ENCODE peak calls at places on chromosomes 3 and 15, in five cellular contexts. One of them, this sample, is unnamed.

GRCh38 chr15:29736745-29737023 is 85.6 kb downstream of the TJP1 start:
- DNase-seq in MM.1S: no peak
- DNase-seq in HCT116: peak
- DNase-seq in PC-3: peak
- DNase-seq in neural progenitor cell: no peak
- DNase-seq in this sample: peak

GRCh38 chr3:128324911-128325592 is 141.6 kb downstream of the DNAJB8 start:
- DNase-seq in MM.1S: no peak
- DNase-seq in PC-3: no peak
- DNase-seq in neural progenitor cell: no peak
- DNase-seq in HCT116: no peak
- DNase-seq in this sample: no peak

GRCh38 chr15:73699249-73700040 is 15.3 kb downstream of the CD276 start:
- DNase-seq in MM.1S: no peak
- DNase-seq in HCT116: no peak
- DNase-seq in PC-3: no peak
- DNase-seq in neural progenitor cell: no peak
- DNase-seq in this sample: no peak

GRCh38 chr3:149340310-149340933 is 7.0 kb upstream of the TM4SF18 start:
- DNase-seq in MM.1S: no peak
- DNase-seq in HCT116: no peak
- DNase-seq in neural progenitor cell: no peak
- DNase-seq in PC-3: peak
- DNase-seq in this sample: peak

GRCh38 chr15:101597360-101597928 is 54.7 kb downstream of the TM2D3 start:
- DNase-seq in neural progenitor cell: no peak
- DNase-seq in PC-3: no peak
- DNase-seq in HCT116: no peak
- DNase-seq in MM.1S: no peak
- DNase-seq in this sample: no peak

GRCh38 chr15:90530250-90531051 is 728 bp downstream of the CRTC3 start:
- DNase-seq in MM.1S: peak
- DNase-seq in HCT116: no peak
- DNase-seq in neural progenitor cell: peak
- DNase-seq in PC-3: peak
- DNase-seq in this sample: peak

GRCh38 chr3:66441124-66441523 is 59.7 kb downstream of the LRIG1 start:
- DNase-seq in HCT116: no peak
- DNase-seq in neural progenitor cell: no peak
- DNase-seq in MM.1S: no peak
- DNase-seq in PC-3: peak
- DNase-seq in this sample: peak

GRCh38 chr3:99351097-99351496 is 287.3 kb upstream of the COL8A1 start:
- DNase-seq in PC-3: no peak
- DNase-seq in HCT116: no peak
- DNase-seq in neural progenitor cell: no peak
- DNase-seq in MM.1S: no peak
- DNase-seq in this sample: no peak

GRCh38 chr3:172461530-172462138 is 13.4 kb upstream of the GHSR start:
- DNase-seq in HCT116: no peak
- DNase-seq in MM.1S: peak
- DNase-seq in neural progenitor cell: peak
- DNase-seq in PC-3: peak
- DNase-seq in this sample: peak

GRCh38 chr3:197183582-197183981 is 114.8 kb downstream of the DLG1 start:
- DNase-seq in neural progenitor cell: peak
- DNase-seq in HCT116: no peak
- DNase-seq in MM.1S: no peak
- DNase-seq in PC-3: no peak
- DNase-seq in this sample: no peak

GRCh38 chr3:138186216-138186615 is 885 bp upstream of the ARMC8 start:
- DNase-seq in neural progenitor cell: peak
- DNase-seq in MM.1S: no peak
- DNase-seq in HCT116: peak
- DNase-seq in PC-3: peak
- DNase-seq in this sample: no peak

GRCh38 chr15:41746802-41747201 is 27.5 kb upstream of the MAPKBP1 start:
- DNase-seq in PC-3: peak
- DNase-seq in HCT116: no peak
- DNase-seq in neural progenitor cell: no peak
- DNase-seq in MM.1S: no peak
- DNase-seq in this sample: peak

GRCh38 chr3:32175607-32176197 is 62.8 kb upstream of the CMTM8 start:
- DNase-seq in PC-3: peak
- DNase-seq in MM.1S: peak
- DNase-seq in neural progenitor cell: peak
- DNase-seq in HCT116: peak
- DNase-seq in this sample: peak

GRCh38 chr15:71698752-71699151 is 111.6 kb upstream of the NR2E3 start:
- DNase-seq in PC-3: no peak
- DNase-seq in MM.1S: no peak
- DNase-seq in HCT116: no peak
- DNase-seq in neural progenitor cell: no peak
- DNase-seq in this sample: no peak

GRCh38 chr3:181720281-181720680 is 8.6 kb downstream of the SOX2 start:
- DNase-seq in MM.1S: no peak
- DNase-seq in HCT116: no peak
- DNase-seq in neural progenitor cell: no peak
- DNase-seq in PC-3: no peak
- DNase-seq in this sample: no peak
- TF ChIP-seq EZH2 in MM.1S: no peak
- TF ChIP-seq EZH2 in HCT116: no peak
- TF ChIP-seq EZH2 in neural progenitor cell: no peak
- TF ChIP-seq EZH2 in PC-3: no peak
- TF ChIP-seq EZH2 in this sample: no peak

DNA sequence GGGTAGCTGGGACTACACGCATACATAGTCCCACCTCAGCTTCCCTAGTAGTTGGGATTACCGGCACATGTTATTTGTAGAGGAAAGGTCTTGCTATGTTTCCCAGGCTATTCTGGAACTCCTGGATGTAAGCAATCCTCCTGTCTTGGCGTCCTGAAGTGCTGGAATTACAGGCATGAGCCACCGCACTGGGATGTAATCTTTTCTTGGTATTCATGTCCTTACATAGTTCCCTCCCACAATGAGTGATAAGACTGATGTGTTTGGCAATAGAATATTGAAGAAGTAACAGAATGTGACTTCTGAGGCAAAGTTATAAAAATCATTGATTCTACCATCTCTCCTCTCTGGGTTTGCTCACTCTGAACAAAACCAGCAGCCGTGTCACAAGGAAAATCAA is 22.7 kb upstream of the ALCAM start:
- DNase-seq in neural progenitor cell: no peak
- DNase-seq in MM.1S: no peak
- DNase-seq in PC-3: no peak
- DNase-seq in HCT116: no peak
- DNase-seq in this sample: no peak
- H3K9ac ChIP-seq in neural progenitor cell: no peak
- H3K9ac ChIP-seq in MM.1S: no peak
- H3K9ac ChIP-seq in PC-3: no peak
- H3K9ac ChIP-seq in HCT116: no peak
- H3K9ac ChIP-seq in this sample: no peak

GRCh38 chr3:12158387-12159226 is at the start of gene TIMP4:
- DNase-seq in HCT116: no peak
- DNase-seq in PC-3: peak
- DNase-seq in MM.1S: no peak
- DNase-seq in neural progenitor cell: peak
- DNase-seq in this sample: peak

GRCh38 chr3:12154151-12154550 is 4.6 kb downstream of the TIMP4 start:
- DNase-seq in HCT116: no peak
- DNase-seq in MM.1S: no peak
- DNase-seq in neural progenitor cell: no peak
- DNase-seq in PC-3: no peak
- DNase-seq in this sample: peak

GRCh38 chr3:12157026-12157425 is 1.7 kb downstream of the TIMP4 start:
- DNase-seq in PC-3: no peak
- DNase-seq in neural progenitor cell: no peak
- DNase-seq in MM.1S: no peak
- DNase-seq in HCT116: no peak
- DNase-seq in this sample: no peak

GRCh38 chr3:12155264-12155663 is 3.4 kb downstream of the TIMP4 start:
- DNase-seq in MM.1S: no peak
- DNase-seq in PC-3: no peak
- DNase-seq in HCT116: no peak
- DNase-seq in neural progenitor cell: no peak
- DNase-seq in this sample: no peak

DNA sequence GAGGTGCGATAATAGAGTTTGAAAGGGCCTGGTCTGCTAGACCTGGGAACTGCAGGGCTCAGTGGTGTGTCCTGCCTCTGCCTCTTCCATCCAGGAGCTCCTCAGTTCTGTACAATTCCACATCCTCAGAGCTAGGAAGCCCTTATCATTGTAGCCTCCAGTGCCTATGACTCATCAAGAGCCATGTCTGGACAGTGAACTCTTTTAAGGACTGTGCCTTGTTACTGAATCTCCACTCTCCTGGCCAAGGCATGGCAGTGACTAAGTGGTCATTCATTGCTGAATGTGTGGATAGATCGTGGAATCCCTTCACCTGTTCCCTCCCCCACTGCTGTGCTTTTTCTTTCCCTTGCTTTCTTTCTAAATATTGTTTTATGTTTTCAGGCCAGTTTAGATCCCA is 2.9 kb downstream of the TIMP4 start:
- DNase-seq in HCT116: peak
- DNase-seq in PC-3: peak
- DNase-seq in MM.1S: no peak
- DNase-seq in neural progenitor cell: no peak
- DNase-seq in this sample: peak
- TF ChIP-seq EZH2phosphoT487 in HCT116: no peak
- TF ChIP-seq EZH2phosphoT487 in PC-3: no peak
- TF ChIP-seq EZH2phosphoT487 in MM.1S: no peak
- TF ChIP-seq EZH2phosphoT487 in neural progenitor cell: no peak
- TF ChIP-seq EZH2phosphoT487 in this sample: no peak

GRCh38 chr3:54121404-54122045 is 827 bp upstream of the CACNA2D3 start:
- DNase-seq in neural progenitor cell: peak
- DNase-seq in PC-3: no peak
- DNase-seq in MM.1S: no peak
- DNase-seq in HCT116: no peak
- DNase-seq in this sample: no peak
- TF ChIP-seq EZH2 in neural progenitor cell: peak
- TF ChIP-seq EZH2 in PC-3: no peak
- TF ChIP-seq EZH2 in MM.1S: no peak
- TF ChIP-seq EZH2 in HCT116: no peak
- TF ChIP-seq EZH2 in this sample: no peak

GRCh38 chr15:67110400-67110799 is 45.0 kb downstream of the SMAD3 start:
- DNase-seq in neural progenitor cell: no peak
- DNase-seq in PC-3: no peak
- DNase-seq in HCT116: no peak
- DNase-seq in MM.1S: no peak
- DNase-seq in this sample: no peak

GRCh38 chr15:67109141-67110034 is 44.0 kb downstream of the SMAD3 start:
- DNase-seq in PC-3: no peak
- DNase-seq in neural progenitor cell: no peak
- DNase-seq in MM.1S: no peak
- DNase-seq in HCT116: no peak
- DNase-seq in this sample: peak

GRCh38 chr15:67107014-67107812 is 41.8 kb downstream of the SMAD3 start:
- DNase-seq in PC-3: peak
- DNase-seq in HCT116: peak
- DNase-seq in MM.1S: no peak
- DNase-seq in neural progenitor cell: no peak
- DNase-seq in this sample: peak

GRCh38 chr15:67106764-67107013 is 41.3 kb downstream of the SMAD3 start:
- DNase-seq in HCT116: no peak
- DNase-seq in neural progenitor cell: no peak
- DNase-seq in PC-3: no peak
- DNase-seq in MM.1S: no peak
- DNase-seq in this sample: no peak

GRCh38 chr15:67108122-67108871 is 42.9 kb downstream of the SMAD3 start:
- DNase-seq in HCT116: no peak
- DNase-seq in PC-3: no peak
- DNase-seq in MM.1S: no peak
- DNase-seq in neural progenitor cell: no peak
- DNase-seq in this sample: peak
- H3K9ac ChIP-seq in HCT116: peak
- H3K9ac ChIP-seq in PC-3: peak
- H3K9ac ChIP-seq in MM.1S: no peak
- H3K9ac ChIP-seq in neural progenitor cell: no peak
- H3K9ac ChIP-seq in this sample: peak